ENCODE peak calls at places on chromosomes 6 and 20, in four cellular contexts. A is K562, V is H1, X is HepG2. S is an unnamed sample.

GRCh38 chr20:6123650-6124014 is 802 bp upstream of the FERMT1 start:
- DNase-seq in A (no peak), V (no peak), X (peak), S (no peak)

GRCh38 chr6:64736421-64736950 is 970.5 kb downstream of the EYS start:
- DNase-seq in A (no peak), V (no peak), X (no peak), S (no peak)

GRCh38 chr6:124661231-124661630 is 301.0 kb upstream of the RNF217 start:
- DNase-seq in A (no peak), V (no peak), X (no peak), S (no peak)

GRCh38 chr6:113048741-113049140 is 701.6 kb downstream of the RFPL4B start:
- DNase-seq in A (no peak), V (no peak), X (no peak), S (no peak)

GRCh38 chr20:32524871-32525501 is 60.1 kb downstream of the NOL4L start:
- DNase-seq in A (no peak), V (no peak), X (no peak), S (no peak)

GRCh38 chr6:43842231-43842794 is 72.3 kb downstream of the VEGFA start:
- DNase-seq in A (no peak), V (no peak), X (no peak), S (no peak)

GRCh38 chr6:2877057-2877882 is 25.8 kb downstream of the SERPINB9 start:
- DNase-seq in A (no peak), V (no peak), X (peak), S (peak)

GRCh38 chr6:18101271-18101670 is 21.2 kb downstream of the NHLRC1 start:
- DNase-seq in A (no peak), V (no peak), X (no peak), S (no peak)

GRCh38 chr6:30810813-30811329 is 66.5 kb upstream of the IER3 start:
- DNase-seq in A (no peak), V (no peak), X (no peak), S (no peak)

GRCh38 chr6:148231572-148231971 is 111.1 kb upstream of the SASH1 start:
- DNase-seq in A (no peak), V (no peak), X (no peak), S (no peak)

GRCh38 chr20:13119583-13119982 is 101.5 kb upstream of the ISM1 start:
- DNase-seq in A (peak), V (no peak), X (peak), S (peak)

GRCh38 chr6:1986454-1987243 is 258.8 kb downstream of the GMDS start:
- DNase-seq in A (no peak), V (no peak), X (no peak), S (no peak)

GRCh38 chr6:108108374-108108773 is 33.8 kb upstream of the OSTM1 start:
- DNase-seq in A (no peak), V (no peak), X (no peak), S (no peak)

GRCh38 chr6:9399916-9400315 is 964.6 kb upstream of the SLC35B3 start:
- DNase-seq in A (no peak), V (no peak), X (peak), S (peak)

GRCh38 chr20:3550857-3551256 is 80.0 kb downstream of the ATRN start:
- DNase-seq in A (no peak), V (no peak), X (no peak), S (no peak)

DNA sequence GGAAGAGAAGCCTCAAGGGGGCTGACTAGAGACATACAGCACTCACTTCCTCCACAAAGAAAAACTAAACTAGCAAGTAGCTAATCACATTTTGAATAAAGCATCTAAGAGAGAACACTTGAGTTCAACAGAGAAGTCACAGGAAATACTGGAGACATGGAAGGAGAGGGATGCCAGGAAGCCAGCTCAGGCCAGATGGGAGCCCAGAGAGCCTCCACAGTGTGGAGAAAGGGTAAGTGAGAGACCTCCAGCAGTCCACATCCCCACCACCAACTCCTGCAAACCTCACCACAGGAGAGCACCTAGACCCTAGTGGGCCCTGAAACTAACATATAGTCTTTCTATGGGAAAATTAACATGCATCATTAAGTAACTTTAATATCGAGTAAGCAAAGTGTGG is 79.2 kb downstream of the EPM2A start:
- DNase-seq in A (no peak), V (no peak), X (no peak), S (no peak)
- H3K4me2 ChIP-seq in A (no peak), V (no peak), X (no peak), S (no peak)

GRCh38 chr6:93474733-93475179 is 55.4 kb upstream of the EPHA7 start:
- DNase-seq in A (no peak), V (no peak), X (peak), S (no peak)
- TF ChIP-seq EP300 in A (no peak), V (no peak), X (no peak), S (no peak)

GRCh38 chr6:109370792-109371191 is 11.5 kb downstream of the CD164 start:
- DNase-seq in A (no peak), V (no peak), X (no peak), S (no peak)
- TF ChIP-seq MAFK in A (no peak), V (no peak), X (no peak), S (no peak)

DNA sequence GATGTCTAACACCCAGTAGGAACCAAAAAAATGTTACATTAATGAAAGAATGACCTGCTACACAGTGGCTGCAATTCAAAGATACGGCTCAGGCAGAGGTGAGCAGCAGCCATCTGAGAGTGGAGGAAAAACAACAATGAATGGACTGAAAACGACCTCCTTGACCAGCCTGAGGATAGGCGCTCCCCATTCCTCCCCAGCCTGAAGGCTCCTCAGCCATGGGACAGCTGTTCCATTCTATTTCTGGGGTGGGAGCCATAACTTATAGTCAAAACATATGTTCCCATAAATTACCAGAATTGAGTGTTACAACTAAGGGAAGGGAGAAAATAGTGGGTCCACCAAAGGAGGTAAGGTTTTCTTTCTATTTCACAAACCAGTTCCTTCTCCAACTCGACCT is 27.2 kb downstream of the FYN start:
- DNase-seq in A (no peak), V (no peak), X (no peak), S (no peak)
- H3K4me2 ChIP-seq in A (no peak), V (no peak), X (no peak), S (no peak)

GRCh38 chr6:32457054-32457453 is 17.4 kb downstream of the HLA-DRA start:
- DNase-seq in A (no peak), V (no peak), X (no peak), S (no peak)

GRCh38 chr6:32461493-32461892 is 21.8 kb downstream of the HLA-DRA start:
- DNase-seq in A (no peak), V (no peak), X (no peak), S (no peak)

GRCh38 chr6:32460528-32460927 is 20.8 kb downstream of the HLA-DRA start:
- DNase-seq in A (peak), V (no peak), X (no peak), S (no peak)

GRCh38 chr6:32459781-32460424 is 20.2 kb downstream of the HLA-DRA start:
- DNase-seq in A (no peak), V (no peak), X (no peak), S (no peak)

DNA sequence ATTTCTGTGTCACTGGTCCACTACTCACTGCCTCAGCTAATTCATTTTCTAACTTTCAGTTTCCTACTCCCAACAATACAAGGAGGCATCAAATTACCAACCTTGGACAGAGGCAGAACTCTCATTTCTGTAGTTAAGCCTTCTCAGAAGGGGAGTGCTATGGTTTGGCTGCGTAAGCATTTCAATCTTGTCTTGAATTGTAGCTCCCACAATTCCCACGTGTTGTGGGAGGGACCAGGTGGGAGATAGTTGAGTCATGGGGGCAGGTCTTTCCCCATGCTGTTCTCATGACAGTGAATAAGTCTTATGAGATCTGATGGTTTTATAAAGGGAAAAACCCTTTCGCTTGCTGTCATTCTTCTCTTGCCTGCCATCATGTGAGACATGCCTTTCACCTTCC is 22.9 kb downstream of the HLA-DRA start:
- DNase-seq in A (no peak), V (no peak), X (no peak), S (no peak)
- TF ChIP-seq EP300 in A (no peak), V (no peak), X (no peak), S (no peak)

DNA sequence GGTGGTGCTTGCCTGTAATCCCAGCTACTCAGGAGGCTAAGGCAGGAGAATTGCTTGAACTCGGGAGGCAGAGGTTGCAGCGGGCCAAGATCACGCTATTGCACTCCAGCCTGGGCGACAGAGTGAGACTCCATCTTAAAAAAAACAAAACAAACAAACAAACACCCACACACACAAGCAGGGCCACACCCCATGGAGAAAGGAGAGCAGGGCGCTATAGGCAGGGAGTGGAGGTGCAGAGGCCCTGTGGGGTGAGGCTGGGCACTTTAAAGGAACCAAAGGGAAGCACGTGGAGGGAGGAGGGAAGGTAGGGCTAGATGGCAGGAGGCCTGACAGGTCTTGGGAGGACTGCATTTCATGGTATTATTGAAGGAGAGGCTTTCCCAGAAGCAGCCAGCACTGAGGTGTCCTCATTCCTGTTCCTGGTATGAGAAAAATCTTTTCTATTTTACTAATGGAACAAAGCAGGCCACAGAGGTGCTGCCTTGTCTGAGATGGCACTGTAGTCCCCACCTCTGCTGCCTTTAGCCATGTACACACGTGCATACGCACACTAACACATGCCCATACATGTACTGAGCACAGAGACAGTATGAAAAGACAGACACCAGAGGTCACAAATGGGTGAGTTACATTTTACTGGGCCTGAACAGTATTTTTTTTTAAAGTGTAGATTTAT is 44.0 kb downstream of the BCAS4 start:
- DNase-seq in A (no peak), V (no peak), X (no peak), S (no peak)
- TF ChIP-seq MAFK in A (no peak), V (no peak), X (no peak), S (no peak)